ENCODE peak calls at places on chromosomes 11 and 22, in seven cellular contexts. One of them, this sample, is unnamed.

GRCh38 chr11:3080104-3080503 is 22.9 kb upstream of the CARS1 start:
- DNase-seq in RWPE1: no peak
- DNase-seq in AG04450: no peak
- DNase-seq in lower leg skin: no peak
- DNase-seq in fibroblast of pulmonary artery: peak
- DNase-seq in mucosa of descending colon: no peak
- DNase-seq in choroid plexus epithelial cell: peak
- DNase-seq in this sample: no peak

GRCh38 chr22:24894998-24895397 is 51.5 kb downstream of the LHFPL7 start:
- DNase-seq in RWPE1: peak
- DNase-seq in AG04450: no peak
- DNase-seq in lower leg skin: peak
- DNase-seq in fibroblast of pulmonary artery: peak
- DNase-seq in mucosa of descending colon: peak
- DNase-seq in choroid plexus epithelial cell: peak
- DNase-seq in this sample: peak

GRCh38 chr11:31620434-31620833 is 110.9 kb downstream of the ELP4 start:
- DNase-seq in RWPE1: no peak
- DNase-seq in AG04450: no peak
- DNase-seq in lower leg skin: no peak
- DNase-seq in fibroblast of pulmonary artery: no peak
- DNase-seq in mucosa of descending colon: no peak
- DNase-seq in choroid plexus epithelial cell: no peak
- DNase-seq in this sample: no peak

GRCh38 chr11:72808415-72808814 is 5.8 kb upstream of the ATG16L2 start:
- DNase-seq in RWPE1: no peak
- DNase-seq in AG04450: no peak
- DNase-seq in lower leg skin: no peak
- DNase-seq in fibroblast of pulmonary artery: no peak
- DNase-seq in mucosa of descending colon: no peak
- DNase-seq in choroid plexus epithelial cell: no peak
- DNase-seq in this sample: no peak

GRCh38 chr22:39856588-39856987 is 37.0 kb downstream of the ENTHD1 start:
- DNase-seq in RWPE1: no peak
- DNase-seq in AG04450: no peak
- DNase-seq in lower leg skin: no peak
- DNase-seq in fibroblast of pulmonary artery: no peak
- DNase-seq in mucosa of descending colon: no peak
- DNase-seq in choroid plexus epithelial cell: no peak
- DNase-seq in this sample: no peak

GRCh38 chr11:119902656-119903181 is 173.7 kb upstream of the NECTIN1 start:
- DNase-seq in RWPE1: no peak
- DNase-seq in AG04450: no peak
- DNase-seq in lower leg skin: no peak
- DNase-seq in fibroblast of pulmonary artery: no peak
- DNase-seq in mucosa of descending colon: no peak
- DNase-seq in choroid plexus epithelial cell: no peak
- DNase-seq in this sample: no peak

GRCh38 chr11:114559425-114560310 is at the start of gene NXPE1:
- DNase-seq in RWPE1: no peak
- DNase-seq in AG04450: no peak
- DNase-seq in lower leg skin: no peak
- DNase-seq in fibroblast of pulmonary artery: no peak
- DNase-seq in mucosa of descending colon: no peak
- DNase-seq in choroid plexus epithelial cell: no peak
- DNase-seq in this sample: no peak

GRCh38 chr11:34356576-34356917 is 1.3 kb downstream of the ABTB2 start:
- DNase-seq in RWPE1: peak
- DNase-seq in AG04450: no peak
- DNase-seq in lower leg skin: no peak
- DNase-seq in fibroblast of pulmonary artery: peak
- DNase-seq in mucosa of descending colon: no peak
- DNase-seq in choroid plexus epithelial cell: peak
- DNase-seq in this sample: no peak

GRCh38 chr11:1649021-1649420 is 19.4 kb downstream of the KRTAP5-5 start:
- DNase-seq in RWPE1: no peak
- DNase-seq in AG04450: no peak
- DNase-seq in lower leg skin: no peak
- DNase-seq in fibroblast of pulmonary artery: no peak
- DNase-seq in mucosa of descending colon: no peak
- DNase-seq in choroid plexus epithelial cell: no peak
- DNase-seq in this sample: no peak

GRCh38 chr11:560305-561147 is at the start of the genes LMNTD2 and RASSF7:
- DNase-seq in RWPE1: peak
- DNase-seq in AG04450: peak
- DNase-seq in lower leg skin: peak
- DNase-seq in fibroblast of pulmonary artery: peak
- DNase-seq in mucosa of descending colon: peak
- DNase-seq in choroid plexus epithelial cell: peak
- DNase-seq in this sample: peak

GRCh38 chr22:19844423-19845368 is 10.0 kb downstream of the GNB1L start:
- DNase-seq in RWPE1: no peak
- DNase-seq in AG04450: no peak
- DNase-seq in lower leg skin: peak
- DNase-seq in fibroblast of pulmonary artery: peak
- DNase-seq in mucosa of descending colon: no peak
- DNase-seq in choroid plexus epithelial cell: peak
- DNase-seq in this sample: peak

GRCh38 chr11:27625347-27625912 is 74.8 kb downstream of the BDNF start:
- DNase-seq in RWPE1: no peak
- DNase-seq in AG04450: no peak
- DNase-seq in lower leg skin: no peak
- DNase-seq in fibroblast of pulmonary artery: no peak
- DNase-seq in mucosa of descending colon: no peak
- DNase-seq in choroid plexus epithelial cell: no peak
- DNase-seq in this sample: no peak

GRCh38 chr11:20672575-20672974 is 3.2 kb downstream of the NELL1 start:
- DNase-seq in RWPE1: no peak
- DNase-seq in AG04450: no peak
- DNase-seq in lower leg skin: no peak
- DNase-seq in fibroblast of pulmonary artery: peak
- DNase-seq in mucosa of descending colon: no peak
- DNase-seq in choroid plexus epithelial cell: peak
- DNase-seq in this sample: no peak

GRCh38 chr11:93513763-93514162 is 29.4 kb downstream of the SMCO4 start:
- DNase-seq in RWPE1: no peak
- DNase-seq in AG04450: no peak
- DNase-seq in lower leg skin: no peak
- DNase-seq in fibroblast of pulmonary artery: no peak
- DNase-seq in mucosa of descending colon: no peak
- DNase-seq in choroid plexus epithelial cell: no peak
- DNase-seq in this sample: no peak

GRCh38 chr11:112308651-112309050 is 48.0 kb upstream of the PLET1 start:
- DNase-seq in RWPE1: no peak
- DNase-seq in AG04450: no peak
- DNase-seq in lower leg skin: no peak
- DNase-seq in fibroblast of pulmonary artery: no peak
- DNase-seq in mucosa of descending colon: no peak
- DNase-seq in choroid plexus epithelial cell: no peak
- DNase-seq in this sample: no peak
- TF ChIP-seq CTCF in RWPE1: no peak
- TF ChIP-seq CTCF in AG04450: no peak
- TF ChIP-seq CTCF in lower leg skin: no peak
- TF ChIP-seq CTCF in fibroblast of pulmonary artery: no peak
- TF ChIP-seq CTCF in mucosa of descending colon: no peak
- TF ChIP-seq CTCF in choroid plexus epithelial cell: no peak
- TF ChIP-seq CTCF in this sample: no peak

DNA sequence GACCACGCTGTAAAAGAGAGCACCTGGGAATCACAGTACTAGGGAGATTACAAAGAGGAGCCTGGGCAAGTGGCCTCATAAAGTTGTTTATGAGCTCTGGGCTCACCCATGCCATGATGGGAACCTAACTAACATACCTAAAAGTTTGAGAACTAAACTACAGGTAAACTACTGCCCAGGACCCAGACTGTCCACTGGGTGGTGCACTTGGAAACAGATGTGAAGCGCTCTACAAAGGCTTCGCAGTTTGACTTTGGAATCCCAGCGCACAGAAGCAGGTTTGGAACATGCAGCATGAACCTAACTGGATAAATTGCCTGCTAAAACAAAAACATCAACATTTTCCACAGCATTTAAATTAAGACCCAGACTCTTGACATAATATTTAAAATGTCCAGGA is 418.6 kb downstream of the FAM181B start:
- DNase-seq in RWPE1: peak
- DNase-seq in AG04450: no peak
- DNase-seq in lower leg skin: no peak
- DNase-seq in fibroblast of pulmonary artery: no peak
- DNase-seq in mucosa of descending colon: no peak
- DNase-seq in choroid plexus epithelial cell: no peak
- DNase-seq in this sample: no peak
- TF ChIP-seq CTCF in RWPE1: no peak
- TF ChIP-seq CTCF in AG04450: no peak
- TF ChIP-seq CTCF in lower leg skin: no peak
- TF ChIP-seq CTCF in fibroblast of pulmonary artery: no peak
- TF ChIP-seq CTCF in mucosa of descending colon: no peak
- TF ChIP-seq CTCF in choroid plexus epithelial cell: peak
- TF ChIP-seq CTCF in this sample: no peak

GRCh38 chr11:126147268-126148111 is 64.0 kb downstream of the RPUSD4 start:
- DNase-seq in RWPE1: no peak
- DNase-seq in AG04450: no peak
- DNase-seq in lower leg skin: no peak
- DNase-seq in fibroblast of pulmonary artery: no peak
- DNase-seq in mucosa of descending colon: no peak
- DNase-seq in choroid plexus epithelial cell: no peak
- DNase-seq in this sample: no peak
- TF ChIP-seq CTCF in RWPE1: no peak
- TF ChIP-seq CTCF in AG04450: no peak
- TF ChIP-seq CTCF in lower leg skin: no peak
- TF ChIP-seq CTCF in fibroblast of pulmonary artery: no peak
- TF ChIP-seq CTCF in mucosa of descending colon: no peak
- TF ChIP-seq CTCF in choroid plexus epithelial cell: no peak
- TF ChIP-seq CTCF in this sample: no peak

GRCh38 chr11:44630511-44631210 is 65.2 kb downstream of the CD82 start:
- DNase-seq in RWPE1: no peak
- DNase-seq in AG04450: no peak
- DNase-seq in lower leg skin: no peak
- DNase-seq in fibroblast of pulmonary artery: no peak
- DNase-seq in mucosa of descending colon: no peak
- DNase-seq in choroid plexus epithelial cell: no peak
- DNase-seq in this sample: peak

GRCh38 chr11:44631831-44632230 is 66.4 kb downstream of the CD82 start:
- DNase-seq in RWPE1: no peak
- DNase-seq in AG04450: no peak
- DNase-seq in lower leg skin: peak
- DNase-seq in fibroblast of pulmonary artery: no peak
- DNase-seq in mucosa of descending colon: no peak
- DNase-seq in choroid plexus epithelial cell: no peak
- DNase-seq in this sample: peak

GRCh38 chr11:44632466-44633123 is 67.1 kb downstream of the CD82 start:
- DNase-seq in RWPE1: no peak
- DNase-seq in AG04450: no peak
- DNase-seq in lower leg skin: peak
- DNase-seq in fibroblast of pulmonary artery: peak
- DNase-seq in mucosa of descending colon: no peak
- DNase-seq in choroid plexus epithelial cell: peak
- DNase-seq in this sample: peak

GRCh38 chr11:44634401-44635281 is 69.2 kb downstream of the CD82 start:
- DNase-seq in RWPE1: peak
- DNase-seq in AG04450: peak
- DNase-seq in lower leg skin: peak
- DNase-seq in fibroblast of pulmonary artery: peak
- DNase-seq in mucosa of descending colon: peak
- DNase-seq in choroid plexus epithelial cell: peak
- DNase-seq in this sample: peak

GRCh38 chr11:44633641-44634040 is 68.2 kb downstream of the CD82 start:
- DNase-seq in RWPE1: no peak
- DNase-seq in AG04450: no peak
- DNase-seq in lower leg skin: no peak
- DNase-seq in fibroblast of pulmonary artery: peak
- DNase-seq in mucosa of descending colon: no peak
- DNase-seq in choroid plexus epithelial cell: no peak
- DNase-seq in this sample: peak
- TF ChIP-seq CTCF in RWPE1: no peak
- TF ChIP-seq CTCF in AG04450: peak
- TF ChIP-seq CTCF in lower leg skin: no peak
- TF ChIP-seq CTCF in fibroblast of pulmonary artery: peak
- TF ChIP-seq CTCF in mucosa of descending colon: no peak
- TF ChIP-seq CTCF in choroid plexus epithelial cell: peak
- TF ChIP-seq CTCF in this sample: no peak

DNA sequence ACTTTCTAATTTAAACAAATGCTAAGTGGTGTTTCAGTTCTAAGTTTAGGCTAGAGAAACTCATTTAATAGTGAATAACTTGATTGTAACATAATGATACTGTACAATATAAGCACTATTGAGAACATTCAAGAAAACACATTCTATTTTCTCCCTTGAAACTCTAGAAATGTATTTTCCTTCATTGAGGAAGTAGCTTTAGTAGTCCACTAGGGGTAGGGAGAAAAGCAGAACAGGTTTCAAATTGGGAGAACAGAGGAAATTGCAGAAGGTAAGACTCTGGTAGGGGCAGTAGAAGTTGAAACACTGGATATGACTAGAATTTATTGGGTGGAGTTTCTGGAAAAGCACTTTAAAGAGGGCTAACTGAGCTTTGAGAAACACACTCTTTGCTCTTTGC is 31.6 kb upstream of the MPPED2 start:
- DNase-seq in RWPE1: no peak
- DNase-seq in AG04450: no peak
- DNase-seq in lower leg skin: no peak
- DNase-seq in fibroblast of pulmonary artery: no peak
- DNase-seq in mucosa of descending colon: no peak
- DNase-seq in choroid plexus epithelial cell: no peak
- DNase-seq in this sample: no peak
- TF ChIP-seq CTCF in RWPE1: no peak
- TF ChIP-seq CTCF in AG04450: peak
- TF ChIP-seq CTCF in lower leg skin: no peak
- TF ChIP-seq CTCF in fibroblast of pulmonary artery: no peak
- TF ChIP-seq CTCF in mucosa of descending colon: no peak
- TF ChIP-seq CTCF in choroid plexus epithelial cell: no peak
- TF ChIP-seq CTCF in this sample: no peak

DNA sequence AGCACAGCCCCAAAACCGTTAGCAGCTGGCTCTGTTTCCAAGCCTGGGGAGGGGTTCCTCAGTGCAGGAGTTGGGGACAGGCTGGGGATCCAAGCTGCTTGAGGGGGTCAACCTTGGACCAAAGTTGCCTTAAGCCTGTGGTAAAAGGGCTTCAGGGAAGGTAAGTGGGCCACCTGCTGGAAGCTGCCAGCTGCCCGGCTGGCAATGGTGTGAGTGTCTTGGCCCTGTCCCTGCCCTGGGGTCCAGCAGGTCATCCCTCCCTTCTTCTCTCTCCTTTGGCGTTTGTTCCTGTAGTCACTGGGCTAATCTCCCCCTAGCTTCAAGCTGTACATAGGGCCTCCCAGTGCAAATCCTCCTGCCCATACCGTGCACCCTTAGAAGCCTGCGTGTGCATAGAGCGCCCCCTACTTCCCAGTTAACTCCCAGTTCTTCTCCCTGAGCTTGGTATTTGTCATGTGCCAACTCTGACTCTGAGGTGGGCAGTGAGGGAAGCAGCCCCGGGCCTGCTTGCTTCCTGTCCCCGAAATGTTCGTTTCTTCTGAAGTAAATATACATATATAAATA is 4.4 kb downstream of the TMEM258 start:
- DNase-seq in RWPE1: no peak
- DNase-seq in AG04450: peak
- DNase-seq in lower leg skin: no peak
- DNase-seq in fibroblast of pulmonary artery: peak
- DNase-seq in mucosa of descending colon: no peak
- DNase-seq in choroid plexus epithelial cell: peak
- DNase-seq in this sample: no peak
- TF ChIP-seq CTCF in RWPE1: peak
- TF ChIP-seq CTCF in AG04450: peak
- TF ChIP-seq CTCF in lower leg skin: no peak
- TF ChIP-seq CTCF in fibroblast of pulmonary artery: peak
- TF ChIP-seq CTCF in mucosa of descending colon: peak
- TF ChIP-seq CTCF in choroid plexus epithelial cell: peak
- TF ChIP-seq CTCF in this sample: no peak